ENCODE peak calls at places on chromosomes 7 and 10, in seven cellular contexts. H, Y, P, I, S, J and E are unnamed samples.

GRCh38 chr7:27392477-27392876 is 149.9 kb downstream of the EVX1 start:
- DNase-seq in J (no peak), P (no peak), H (no peak), S (no peak), I (no peak), Y (no peak), E (no peak)

GRCh38 chr10:103998803-103999202 is 31.9 kb downstream of the SLK start:
- DNase-seq in J (no peak), I (no peak), P (no peak), Y (no peak), H (no peak), S (no peak), E (no peak)

GRCh38 chr7:23299770-23300300 is 696 bp downstream of the MALSU1 start:
- DNase-seq in H (no peak), Y (no peak), S (no peak), I (no peak), J (no peak), P (peak), E (no peak)

GRCh38 chr10:20890491-20891337 is 6.4 kb downstream of the NEBL start:
- DNase-seq in I (no peak), Y (no peak), S (no peak), H (peak), P (peak), J (peak), E (no peak)

GRCh38 chr10:48442809-48443177 is 136.3 kb downstream of the MAPK8 start:
- DNase-seq in S (no peak), Y (no peak), H (no peak), J (no peak), P (no peak), I (no peak), E (no peak)

GRCh38 chr10:48595533-48595932 is 9.3 kb downstream of the ARHGAP22 start:
- DNase-seq in I (no peak), P (no peak), J (no peak), H (no peak), Y (no peak), S (no peak), E (no peak)

GRCh38 chr7:101163281-101164070 is 1.9 kb downstream of the VGF start:
- DNase-seq in I (no peak), Y (peak), P (no peak), S (peak), H (peak), J (no peak), E (no peak)

GRCh38 chr7:4650471-4651047 is 31.5 kb upstream of the FOXK1 start:
- DNase-seq in I (no peak), Y (no peak), P (no peak), S (no peak), J (no peak), H (no peak), E (no peak)

GRCh38 chr10:110141185-110141584 is 66.2 kb upstream of the MXI1 start:
- DNase-seq in Y (peak), P (peak), S (no peak), H (no peak), I (no peak), J (peak), E (peak)

GRCh38 chr7:157273208-157274202 is 63.3 kb upstream of the DNAJB6 start:
- DNase-seq in H (peak), Y (peak), P (peak), I (peak), S (peak), J (peak), E (peak)

GRCh38 chr10:3811331-3811870 is 26.4 kb upstream of the KLF6 start:
- DNase-seq in Y (no peak), J (peak), H (peak), P (peak), I (no peak), S (no peak), E (no peak)

GRCh38 chr10:21499910-21500577 is 25.4 kb downstream of the SKIDA1 start:
- DNase-seq in S (no peak), P (no peak), Y (no peak), H (no peak), I (no peak), J (no peak), E (no peak)

GRCh38 chr10:31490858-31491504 is 172.0 kb downstream of the ZEB1 start:
- DNase-seq in S (no peak), Y (peak), P (peak), J (peak), I (no peak), H (no peak), E (peak)